ENCODE peak calls at places on chromosome 5, in four cellular contexts. E is keratinocyte, M is hepatocyte, J is GM23248. X is an unnamed sample.

GRCh38 chr5:73115399-73116051 is 4.8 kb upstream of the TMEM171 start:
- DNase-seq in E (peak; percentile 32), J (peak; percentile 92), M (peak; percentile 42), X (peak; percentile 68)

GRCh38 chr5:55036477-55036876 is 12.4 kb downstream of the GZMK start:
- DNase-seq in M (no peak), J (peak; percentile 30), E (no peak), X (no peak)

GRCh38 chr5:3320317-3320865 is 275.2 kb upstream of the IRX1 start:
- DNase-seq in E (no peak), J (peak; percentile 84), M (no peak), X (no peak)

GRCh38 chr5:14506661-14507060 is 74.9 kb upstream of the OTULINL start:
- DNase-seq in E (no peak), M (no peak), J (no peak), X (no peak)

GRCh38 chr5:95973793-95974325 is 12.2 kb upstream of the ELL2 start:
- DNase-seq in J (no peak), E (no peak), M (no peak), X (no peak)

GRCh38 chr5:132873119-132873929 is at the start of gene LEAP2:
- DNase-seq in J (peak; percentile 20), M (peak; percentile 54), E (no peak), X (no peak)

GRCh38 chr5:36494756-36495637 is 111.4 kb upstream of the SLC1A3 start:
- DNase-seq in M (peak; percentile 13), E (no peak), J (peak; percentile 78), X (no peak)

GRCh38 chr5:28788954-28789353 is 1750.6 kb upstream of the CDH9 start:
- DNase-seq in J (no peak), E (no peak), M (no peak), X (no peak)

GRCh38 chr5:98705841-98706240 is 67.6 kb upstream of the RGMB start:
- DNase-seq in M (no peak), J (peak; percentile 23), E (no peak), X (no peak)

GRCh38 chr5:160643588-160643987 is 208.4 kb downstream of the ATP10B start:
- DNase-seq in E (no peak), J (no peak), M (no peak), X (no peak)

GRCh38 chr5:1004598-1005361 is 3.8 kb upstream of the NKD2 start:
- DNase-seq in M (peak; percentile 87), J (peak; percentile 72), E (no peak), X (peak; percentile 57)

GRCh38 chr5:174721522-174722432 is 2.6 kb upstream of the MSX2 start:
- DNase-seq in J (no peak), M (no peak), E (no peak), X (no peak)
- TF ChIP-seq EZH2 in J (peak; percentile 92), M (no peak), E (peak; percentile 80), X (no peak)

GRCh38 chr5:6606884-6607558 is 25.8 kb downstream of the NSUN2 start:
- DNase-seq in M (no peak), J (no peak), E (no peak), X (no peak)
- H3K27ac ChIP-seq in M (no peak overlapping the region), J (no peak overlapping the region), E (no peak overlapping the region), X (no peak overlapping the region)

DNA sequence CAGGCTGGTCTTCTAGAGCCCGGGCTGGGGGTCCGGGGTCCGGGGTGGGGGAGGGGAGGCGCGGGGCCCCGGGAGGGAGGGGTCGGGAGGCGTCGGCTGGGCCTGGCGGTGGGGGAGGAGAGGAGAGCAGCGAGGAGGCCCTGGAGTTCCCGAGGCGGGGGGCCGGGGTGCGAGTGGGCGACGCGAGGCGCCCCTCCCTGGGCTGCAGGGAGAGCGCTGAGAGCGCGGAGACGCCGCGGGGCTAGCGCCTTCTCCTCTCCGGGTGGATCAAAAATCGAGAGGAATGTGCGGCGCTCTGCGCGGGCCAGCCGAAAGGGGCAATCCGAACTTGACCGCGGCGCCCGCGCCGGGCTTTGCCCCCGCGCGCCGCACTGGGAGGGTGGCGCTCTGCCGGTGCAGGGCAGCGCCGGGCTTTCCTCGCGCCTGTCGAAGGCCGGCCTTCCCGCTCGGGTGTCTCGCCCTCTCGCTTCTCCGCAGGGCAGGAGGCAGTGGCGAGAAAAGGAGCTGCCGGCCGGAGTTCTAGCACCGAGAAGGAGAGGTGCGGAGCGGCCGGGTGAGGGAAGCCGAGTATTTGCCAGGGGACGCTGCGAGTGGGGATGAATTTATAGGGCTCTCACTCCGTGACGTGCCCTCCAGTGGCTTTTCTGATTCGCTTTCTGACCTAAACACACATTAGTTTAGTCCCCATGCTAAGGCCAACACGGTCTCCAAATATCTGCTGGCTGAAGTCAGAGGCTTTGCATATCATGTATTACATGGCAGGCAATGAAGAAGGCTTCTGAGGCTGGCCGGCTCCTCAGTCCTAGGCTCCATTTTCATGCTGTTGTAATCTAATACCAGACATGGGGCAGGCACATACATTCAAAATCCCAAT is at the start of gene GDNF:
- DNase-seq in J (peak; percentile 86), M (peak; percentile 61), E (no peak), X (no peak)
- TF ChIP-seq EZH2 in J (no peak), M (no peak), E (no peak), X (no peak)

DNA sequence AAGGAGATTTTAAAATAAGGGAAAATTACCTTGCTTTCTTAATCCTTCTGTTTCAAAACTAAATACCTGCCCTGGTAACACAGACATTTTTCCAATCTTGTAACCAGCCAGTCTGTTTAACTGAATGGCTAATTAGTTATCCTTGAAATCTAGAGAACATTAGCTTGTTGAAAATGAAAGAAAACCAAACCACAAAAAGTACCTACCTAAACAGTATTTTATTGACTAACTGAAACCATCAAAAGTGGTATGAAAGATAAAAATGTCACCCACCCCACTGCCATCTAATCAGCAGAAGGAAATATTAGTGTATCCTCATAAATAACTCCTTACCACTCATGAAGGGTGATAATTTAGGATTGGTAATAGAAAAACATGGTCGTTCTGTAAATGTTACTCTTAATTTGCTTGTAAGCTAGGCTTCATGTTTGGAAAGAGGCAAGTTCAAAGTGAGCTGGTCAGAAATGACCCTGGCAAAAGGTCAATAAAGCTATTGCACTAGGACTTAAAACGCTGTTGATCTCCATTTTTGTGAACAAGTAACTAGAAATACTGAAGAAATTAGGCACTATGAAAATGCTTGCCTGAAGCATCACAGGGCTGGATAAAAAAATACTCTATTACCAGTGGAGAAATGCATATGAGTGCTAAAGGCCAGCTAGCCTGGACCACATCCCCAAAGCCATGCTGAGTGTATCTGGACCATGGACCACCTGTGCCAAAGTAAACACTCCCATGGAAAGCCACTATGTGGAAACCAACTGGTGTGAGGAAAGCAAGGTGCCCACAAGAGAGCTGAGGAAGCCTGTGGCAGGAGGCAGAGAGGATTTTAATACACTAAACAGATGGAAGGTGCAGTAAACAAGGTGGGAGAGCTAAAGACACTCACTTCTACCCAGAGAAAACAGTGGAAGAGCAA is 8.4 kb downstream of the SEMA5A start:
- DNase-seq in M (no peak), J (no peak), E (no peak), X (no peak)
- H3K27ac ChIP-seq in M (no peak overlapping the region), J (no peak overlapping the region), E (no peak overlapping the region), X (no peak overlapping the region)

GRCh38 chr5:77211013-77211690 is 672 bp downstream of the PDE8B start:
- DNase-seq in E (no peak), M (peak; percentile 19), J (peak; percentile 34), X (no peak)

GRCh38 chr5:77208507-77209163 is 1.8 kb upstream of the PDE8B start:
- DNase-seq in M (no peak), J (peak; percentile 19), E (no peak), X (no peak)

GRCh38 chr5:77210091-77211012 is at the start of gene PDE8B:
- DNase-seq in E (no peak), M (peak; percentile 35), J (peak; percentile 33), X (no peak)

GRCh38 chr5:77211691-77212047 is 1.2 kb downstream of the PDE8B start:
- DNase-seq in E (no peak), M (no peak), J (no peak), X (no peak)

GRCh38 chr5:77209495-77210090 is 887 bp upstream of the PDE8B start:
- DNase-seq in M (no peak), E (no peak), J (no peak), X (no peak)
- TF ChIP-seq EZH2 in M (no peak), E (peak; percentile 69), J (no peak), X (no peak)